ENCODE peak calls at places on chromosomes 6 and 20, in four cellular contexts. Y, L, G and Q are unnamed samples.

GRCh38 chr6:101582786-101583185 is 189.3 kb downstream of the GRIK2 start:
- DNase-seq in Y (no peak), L (no peak), G (no peak), Q (no peak)

GRCh38 chr20:11791316-11792228 is 126.1 kb upstream of the BTBD3 start:
- DNase-seq in Y (no peak), L (no peak), G (no peak), Q (peak; percentile 53)

GRCh38 chr20:14142964-14143627 is 147.8 kb downstream of the MACROD2 start:
- DNase-seq in Y (no peak), L (no peak), G (no peak), Q (no peak)

GRCh38 chr20:44448753-44449546 is 26.7 kb upstream of the TTPAL start:
- DNase-seq in Y (peak; percentile 68), L (peak; percentile 5), G (peak; percentile 67), Q (peak; percentile 60)

GRCh38 chr20:11431613-11432012 is 486.1 kb upstream of the BTBD3 start:
- DNase-seq in Y (no peak), L (no peak), G (no peak), Q (no peak)

GRCh38 chr20:7003598-7003997 is 236.1 kb downstream of the BMP2 start:
- DNase-seq in Y (no peak), L (no peak), G (no peak), Q (no peak)

GRCh38 chr20:992801-993535 is 9.1 kb downstream of the RSPO4 start:
- DNase-seq in Y (no peak), L (no peak), G (no peak), Q (no peak)

GRCh38 chr6:157608221-157609075 is 214.6 kb upstream of the SNX9 start:
- DNase-seq in Y (no peak), L (no peak), G (no peak), Q (no peak)

GRCh38 chr6:13428528-13429405 is 58.6 kb downstream of the GFOD1 start:
- DNase-seq in Y (no peak), L (peak; percentile 27), G (no peak), Q (no peak)

GRCh38 chr6:139577991-139578604 is 203.7 kb upstream of the CITED2 start:
- DNase-seq in Y (peak; percentile 23), L (no peak), G (no peak), Q (no peak)

GRCh38 chr6:2950713-2951112 is 20.7 kb downstream of the SERPINB6 start:
- DNase-seq in Y (no peak), L (no peak), G (no peak), Q (no peak)

GRCh38 chr6:131023834-131024504 is 39.1 kb downstream of the EPB41L2 start:
- DNase-seq in Y (no peak), L (no peak), G (no peak), Q (no peak)

GRCh38 chr6:22363166-22363965 is 66.5 kb upstream of the PRL start:
- DNase-seq in Y (peak; percentile 13), L (no peak), G (no peak), Q (no peak)

GRCh38 chr20:16054917-16055316 is 518.3 kb downstream of the KIF16B start:
- DNase-seq in Y (no peak), L (no peak), G (no peak), Q (no peak)

GRCh38 chr6:144351741-144352140 is 66.6 kb downstream of the UTRN start:
- DNase-seq in Y (no peak), L (no peak), G (no peak), Q (no peak)

GRCh38 chr20:38890497-38890818 is 35.8 kb upstream of the FAM83D start:
- DNase-seq in Y (no peak), L (no peak), G (no peak), Q (no peak)

GRCh38 chr6:128888444-128889175 is 5.7 kb downstream of the LAMA2 start:
- DNase-seq in Y (no peak), L (no peak), G (no peak), Q (no peak)

GRCh38 chr6:74277749-74278148 is 581.7 kb downstream of the CD109 start:
- DNase-seq in Y (no peak), L (no peak), G (no peak), Q (no peak)

GRCh38 chr20:24340933-24341332 is 128.5 kb upstream of the SYNDIG1 start:
- DNase-seq in Y (no peak), L (no peak), G (no peak), Q (no peak)

GRCh38 chr6:53702316-53702715 is 36.8 kb upstream of the KLHL31 start:
- DNase-seq in Y (no peak), L (no peak), G (no peak), Q (no peak)

GRCh38 chr6:128494440-128494839 is 26.0 kb downstream of the PTPRK start:
- DNase-seq in Y (no peak), L (no peak), G (no peak), Q (no peak)

GRCh38 chr20:57205625-57206219 is 60.7 kb downstream of the BMP7 start:
- DNase-seq in Y (no peak), L (no peak), G (no peak), Q (no peak)

GRCh38 chr20:19973920-19974620 is 43.1 kb upstream of the NAA20 start:
- DNase-seq in Y (no peak), L (no peak), G (no peak), Q (no peak)

GRCh38 chr20:52230406-52230805 is 38.8 kb upstream of the ZFP64 start:
- DNase-seq in Y (no peak), L (no peak), G (no peak), Q (peak; percentile 35)

GRCh38 chr6:161817881-161818280 is 544.0 kb upstream of the AGPAT4 start:
- DNase-seq in Y (no peak), L (no peak), G (no peak), Q (no peak)

GRCh38 chr20:24627926-24628325 is 158.5 kb downstream of the SYNDIG1 start:
- DNase-seq in Y (no peak), L (no peak), G (no peak), Q (no peak)

GRCh38 chr6:38148606-38149005 is 329.1 kb downstream of the ZFAND3 start:
- DNase-seq in Y (no peak), L (no peak), G (no peak), Q (no peak)

GRCh38 chr20:59020938-59021551 is 1.8 kb downstream of the TUBB1 start:
- DNase-seq in Y (no peak), L (no peak), G (peak; percentile 87), Q (no peak)

GRCh38 chr6:51093899-51094665 is 275.4 kb downstream of the TFAP2B start:
- DNase-seq in Y (no peak), L (no peak), G (no peak), Q (no peak)

GRCh38 chr20:43658068-43658722 is 8.7 kb upstream of the MYBL2 start:
- DNase-seq in Y (peak; percentile 79), L (no peak), G (peak; percentile 53), Q (peak; percentile 33)

GRCh38 chr6:87124074-87124473 is 29.2 kb upstream of the CGA start:
- DNase-seq in Y (no peak), L (no peak), G (no peak), Q (no peak)

GRCh38 chr6:146957443-146957842 is 246.8 kb upstream of the STXBP5 start:
- DNase-seq in Y (no peak), L (no peak), G (no peak), Q (no peak)

GRCh38 chr6:27078734-27079357 is 168.7 kb upstream of the PRSS16 start:
- DNase-seq in Y (peak; percentile 75), L (peak; percentile 57), G (peak; percentile 64), Q (peak; percentile 49)

GRCh38 chr6:166615059-166615770 is 11.8 kb downstream of the RPS6KA2 start:
- DNase-seq in Y (no peak), L (no peak), G (no peak), Q (no peak)

GRCh38 chr6:165308926-165309731 is at the start of gene C6orf118:
- DNase-seq in Y (no peak), L (no peak), G (no peak), Q (peak; percentile 88)

GRCh38 chr20:64173116-64173515 is 8.9 kb downstream of the MYT1 start:
- DNase-seq in Y (no peak), L (no peak), G (no peak), Q (no peak)

GRCh38 chr6:143676437-143677045 is 1.2 kb upstream of the PHACTR2 start:
- DNase-seq in Y (no peak), L (no peak), G (no peak), Q (no peak)

DNA sequence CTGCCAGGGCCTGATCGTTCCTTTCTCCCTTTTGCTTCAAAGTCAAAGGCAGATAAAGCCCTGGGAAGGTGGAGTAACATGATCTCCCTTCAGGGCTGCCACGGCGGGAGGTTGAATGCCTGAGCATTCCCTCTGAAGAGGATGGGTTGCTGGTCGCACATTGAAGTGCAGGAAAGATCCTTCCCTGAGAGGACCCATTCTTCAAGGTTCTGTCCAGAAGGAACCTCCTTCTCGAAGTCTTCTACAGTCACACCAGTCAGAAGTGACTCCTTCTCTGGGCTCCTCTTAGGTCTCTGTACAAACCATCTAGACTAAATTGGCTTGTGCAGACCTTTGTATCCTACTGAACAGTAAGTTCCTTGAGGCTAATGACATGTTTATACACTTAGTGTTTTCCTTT is 192.6 kb upstream of the VGLL2 start:
- DNase-seq in Y (no peak), L (no peak), G (no peak), Q (peak; percentile 45)
- TF ChIP-seq FOXM1 in Y (no peak), L (no peak), G (no peak), Q (no peak)

GRCh38 chr20:47603260-47603659 is 101.6 kb downstream of the NCOA3 start:
- DNase-seq in Y (no peak), L (no peak), G (no peak), Q (no peak)

GRCh38 chr20:47607208-47607613 is 105.5 kb downstream of the NCOA3 start:
- DNase-seq in Y (no peak), L (no peak), G (peak; percentile 68), Q (no peak)

GRCh38 chr20:47610247-47610944 is 108.7 kb downstream of the NCOA3 start:
- DNase-seq in Y (no peak), L (peak; percentile 33), G (peak; percentile 48), Q (no peak)

GRCh38 chr20:47606414-47607207 is 104.9 kb downstream of the NCOA3 start:
- DNase-seq in Y (no peak), L (no peak), G (no peak), Q (no peak)

GRCh38 chr20:47605673-47606413 is 104.2 kb downstream of the NCOA3 start:
- DNase-seq in Y (peak; percentile 49), L (no peak), G (no peak), Q (no peak)
- TF ChIP-seq TARDBP in Y (no peak), L (no peak), G (no peak), Q (no peak)

DNA sequence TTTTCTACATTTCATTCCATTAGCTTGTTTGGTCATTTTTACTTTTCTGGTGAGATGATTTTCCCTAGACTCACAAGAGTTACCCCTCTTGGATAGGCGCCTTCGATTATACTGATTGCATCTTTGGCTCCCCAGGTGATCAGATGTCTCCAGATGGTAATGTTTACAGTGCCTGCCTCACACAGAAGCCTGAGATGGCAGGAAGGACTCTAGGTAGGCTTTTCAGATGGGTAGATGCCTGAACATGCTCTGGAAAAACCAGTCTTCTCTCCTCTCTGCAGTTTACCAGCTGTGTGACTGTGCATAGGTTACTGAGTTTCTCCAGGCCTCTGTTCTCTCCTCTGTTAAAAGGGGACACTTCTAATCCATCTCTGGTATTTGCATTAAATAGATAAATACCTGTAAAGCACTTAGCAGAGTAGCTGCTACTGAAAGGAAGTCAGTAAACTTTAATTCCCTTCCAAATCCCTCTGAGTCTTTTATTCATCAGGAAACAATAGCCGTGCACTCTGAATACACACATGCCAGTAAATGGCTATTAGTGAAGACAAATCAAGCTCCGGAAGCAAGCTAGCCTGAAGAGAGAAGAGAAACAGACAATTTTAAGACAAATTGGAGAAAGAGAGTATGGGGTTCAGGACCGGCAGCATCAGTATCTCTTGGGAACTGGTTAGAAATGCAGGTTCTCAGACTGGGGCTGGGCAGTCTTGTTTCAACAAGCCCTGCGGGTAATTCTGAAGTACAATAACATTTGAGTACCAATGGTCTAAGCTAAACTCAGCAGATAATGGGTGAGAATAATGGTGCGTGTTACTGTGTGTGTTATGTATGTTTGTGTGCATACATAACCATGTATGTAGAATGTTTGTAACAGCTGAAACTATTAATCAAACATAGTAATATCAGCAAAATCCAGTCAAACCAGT is 139.4 kb downstream of the UST start:
- DNase-seq in Y (no peak), L (no peak), G (no peak), Q (no peak)
- TF ChIP-seq FOXK2 in Y (no peak), L (no peak), G (no peak), Q (no peak)

GRCh38 chr20:5077761-5078387 is 41.9 kb downstream of the PCNA start:
- DNase-seq in Y (no peak), L (no peak), G (peak; percentile 12), Q (no peak)
- TF ChIP-seq FOXM1 in Y (no peak), L (no peak), G (no peak), Q (no peak)